ENCODE peak calls at places on chromosomes 1 and 21, in eight cellular contexts. L is HL-60; C is aorta; H is Karpas-422; I is CD8-positive, alpha-beta T cell; P is PC-9; Z is uterus; T is sigmoid colon. D is an unnamed sample.

GRCh38 chr21:41695513-41695912 is 71.3 kb downstream of the RIPK4 start:
- DNase-seq in L (no peak), H (no peak), I (no peak), T (no peak), Z (no peak), C (no peak), P (no peak), D (no peak)

GRCh38 chr1:25608488-25609178 is 8.0 kb upstream of the MAN1C1 start:
- DNase-seq in C (peak), P (peak), L (no peak), I (peak), Z (peak), T (peak), H (peak), D (peak)

GRCh38 chr1:112464501-112464900 is 44.3 kb upstream of the WNT2B start:
- DNase-seq in P (peak), H (no peak), C (no peak), L (no peak), T (no peak), I (no peak), Z (no peak), D (no peak)

GRCh38 chr1:58460469-58460868 is 86.1 kb downstream of the OMA1 start:
- DNase-seq in P (no peak), H (peak), L (no peak), C (no peak), Z (no peak), T (no peak), I (no peak), D (no peak)

GRCh38 chr1:160606611-160607010 is 27.3 kb upstream of the CD84 start:
- DNase-seq in T (no peak), C (no peak), L (no peak), I (no peak), Z (no peak), P (no peak), H (no peak), D (no peak)

GRCh38 chr1:117166076-117166475 is 44.5 kb upstream of the TRIM45 start:
- DNase-seq in H (no peak), P (no peak), I (no peak), L (no peak), T (no peak), C (no peak), Z (no peak), D (no peak)

GRCh38 chr21:32367158-32367557 is 25.7 kb downstream of the URB1 start:
- DNase-seq in H (no peak), T (no peak), P (no peak), C (no peak), L (no peak), Z (peak), I (no peak), D (no peak)

GRCh38 chr21:33655591-33656221 is 13.4 kb downstream of the ITSN1 start:
- DNase-seq in C (no peak), Z (no peak), I (no peak), T (no peak), P (peak), L (no peak), H (no peak), D (peak)

GRCh38 chr1:19262047-19262446 is 10.4 kb downstream of the MRTO4 start:
- DNase-seq in C (peak), L (no peak), I (no peak), P (no peak), H (no peak), T (no peak), Z (no peak), D (no peak)

GRCh38 chr1:40951943-40952743 is 27.4 kb upstream of the CTPS1 start:
- DNase-seq in H (peak), L (peak), Z (peak), C (peak), T (peak), I (peak), P (peak), D (peak)

GRCh38 chr21:15751561-15751960 is 21.8 kb downstream of the USP25 start:
- DNase-seq in I (no peak), H (no peak), C (no peak), T (no peak), L (no peak), Z (no peak), P (no peak), D (no peak)

GRCh38 chr1:95034506-95034905 is 38.2 kb downstream of the ALG14 start:
- DNase-seq in P (no peak), I (no peak), Z (no peak), L (no peak), C (no peak), T (no peak), H (no peak), D (no peak)

GRCh38 chr1:89523597-89524368 is 846 bp upstream of the LRRC8B start:
- DNase-seq in C (no peak), H (peak), P (no peak), L (peak), Z (peak), T (no peak), I (peak), D (no peak)

GRCh38 chr1:230112131-230112701 is 45.2 kb downstream of the GALNT2 start:
- DNase-seq in C (no peak), L (no peak), P (no peak), Z (no peak), T (no peak), H (no peak), I (no peak), D (peak)

GRCh38 chr21:42061866-42062542 is 9.1 kb upstream of the UMODL1 start:
- DNase-seq in T (no peak), Z (no peak), L (no peak), I (peak), C (no peak), H (peak), P (no peak), D (no peak)

GRCh38 chr1:169122976-169123375 is 16.5 kb downstream of the ATP1B1 start:
- DNase-seq in T (no peak), H (no peak), P (no peak), C (no peak), L (no peak), I (no peak), Z (no peak), D (no peak)

GRCh38 chr1:47983677-47984076 is 13.5 kb downstream of the TRABD2B start:
- DNase-seq in L (no peak), Z (no peak), P (no peak), H (no peak), C (no peak), I (no peak), T (no peak), D (no peak)

GRCh38 chr1:234610061-234610581 is at the start of gene IRF2BP2:
- DNase-seq in T (peak), I (peak), Z (peak), C (peak), H (peak), P (peak), L (peak), D (peak)

GRCh38 chr1:202255343-202255742 is 61.7 kb downstream of the LGR6 start:
- DNase-seq in L (no peak), C (no peak), Z (no peak), H (no peak), P (no peak), T (no peak), I (no peak), D (no peak)

GRCh38 chr1:84152649-84153056 is 8.6 kb downstream of the PRKACB start:
- DNase-seq in Z (no peak), P (no peak), I (no peak), C (no peak), H (no peak), L (no peak), T (no peak), D (no peak)

GRCh38 chr1:164337885-164338284 is 221.1 kb upstream of the PBX1 start:
- DNase-seq in I (no peak), P (peak), L (no peak), C (no peak), H (no peak), Z (no peak), T (no peak), D (no peak)

GRCh38 chr1:14923400-14924011 is 230.0 kb upstream of the TMEM51 start:
- DNase-seq in I (no peak), L (no peak), Z (no peak), C (no peak), T (no peak), H (no peak), P (no peak), D (no peak)

GRCh38 chr1:55234016-55234415 is 18.9 kb upstream of the USP24 start:
- DNase-seq in H (no peak), T (no peak), C (no peak), Z (no peak), L (no peak), I (no peak), P (no peak), D (no peak)

GRCh38 chr1:54262244-54262643 is 62.3 kb downstream of the MRPL37 start:
- DNase-seq in Z (no peak), P (no peak), L (no peak), H (no peak), C (no peak), I (no peak), T (no peak), D (no peak)

GRCh38 chr1:17874231-17874630 is 119.1 kb downstream of the ACTL8 start:
- DNase-seq in T (no peak), Z (no peak), I (no peak), L (no peak), C (no peak), H (no peak), P (peak), D (no peak)

GRCh38 chr1:40628903-40629292 is 36.6 kb downstream of the RIMS3 start:
- DNase-seq in P (no peak), C (no peak), L (no peak), I (no peak), Z (no peak), H (no peak), T (no peak), D (no peak)

GRCh38 chr21:17981060-17981459 is 161.9 kb upstream of the C21orf91 start:
- DNase-seq in Z (no peak), H (no peak), I (no peak), C (no peak), L (no peak), T (no peak), P (no peak), D (no peak)

GRCh38 chr1:58823481-58824010 is 39.7 kb upstream of the JUN start:
- DNase-seq in P (peak), H (peak), L (no peak), I (no peak), C (no peak), T (no peak), Z (peak), D (no peak)

GRCh38 chr21:46059195-46059594 is 38.7 kb upstream of the COL6A2 start:
- DNase-seq in L (no peak), P (no peak), C (peak), Z (peak), H (no peak), T (peak), I (no peak), D (no peak)

GRCh38 chr1:84122780-84123382 is 21.2 kb upstream of the PRKACB start:
- DNase-seq in P (peak), L (no peak), C (no peak), Z (peak), H (peak), I (peak), T (peak), D (no peak)

GRCh38 chr1:114458208-114458777 is 52.7 kb downstream of the TRIM33 start:
- DNase-seq in T (no peak), Z (no peak), H (no peak), C (no peak), I (no peak), L (peak), P (peak), D (no peak)

GRCh38 chr1:20194224-20194623 is 7.9 kb upstream of the PLA2G2C start:
- DNase-seq in L (no peak), T (no peak), I (no peak), P (no peak), C (no peak), H (no peak), Z (no peak), D (no peak)

GRCh38 chr1:45617618-45618017 is 6.2 kb downstream of the CCDC17 start:
- DNase-seq in P (no peak), T (no peak), L (no peak), I (no peak), Z (no peak), H (no peak), C (no peak), D (no peak)

GRCh38 chr1:45621501-45621836 is 2.4 kb downstream of the CCDC17 start:
- DNase-seq in H (no peak), T (no peak), Z (no peak), L (peak), I (no peak), C (no peak), P (no peak), D (no peak)

GRCh38 chr1:45621895-45622266 is 2.0 kb downstream of the CCDC17 start:
- DNase-seq in H (no peak), Z (no peak), P (no peak), I (no peak), T (no peak), C (no peak), L (no peak), D (no peak)

GRCh38 chr1:45620588-45621500 is 3.0 kb downstream of the CCDC17 start:
- DNase-seq in H (no peak), T (no peak), P (no peak), I (no peak), L (no peak), Z (no peak), C (no peak), D (no peak)

GRCh38 chr1:45619149-45619921 is 4.5 kb downstream of the CCDC17 start:
- DNase-seq in L (no peak), Z (peak), I (no peak), P (no peak), C (no peak), T (no peak), H (no peak), D (no peak)
- H3K27ac ChIP-seq in L (no peak), Z (peak), I (peak), P (no peak), C (no peak), T (peak), H (no peak), D (peak)

DNA sequence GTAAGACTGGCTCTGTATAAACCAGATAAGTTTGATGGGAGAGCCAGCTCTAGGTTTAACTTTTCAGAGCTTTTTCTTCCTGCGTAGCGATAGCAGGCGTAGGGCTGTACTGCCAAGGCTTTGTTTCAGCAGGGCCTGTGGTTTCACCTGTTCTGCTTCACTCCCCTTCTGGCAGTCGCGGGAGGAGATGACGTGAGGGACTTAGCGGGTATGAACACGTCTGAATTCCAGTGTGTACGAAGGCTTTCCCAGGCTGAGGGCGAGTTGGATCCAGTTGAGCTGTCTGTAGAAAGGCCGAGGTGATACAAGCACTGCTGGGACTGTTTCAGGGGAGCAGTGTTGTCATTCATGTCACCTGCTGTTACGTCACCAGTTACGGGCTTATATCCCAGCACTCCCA is 21.2 kb downstream of the PEX14 start:
- DNase-seq in C (peak), L (no peak), H (no peak), P (no peak), T (no peak), Z (no peak), I (peak), D (no peak)
- H3K27ac ChIP-seq in C (no peak), L (no peak), H (no peak), P (no peak), T (peak), Z (no peak), I (peak), D (no peak)

DNA sequence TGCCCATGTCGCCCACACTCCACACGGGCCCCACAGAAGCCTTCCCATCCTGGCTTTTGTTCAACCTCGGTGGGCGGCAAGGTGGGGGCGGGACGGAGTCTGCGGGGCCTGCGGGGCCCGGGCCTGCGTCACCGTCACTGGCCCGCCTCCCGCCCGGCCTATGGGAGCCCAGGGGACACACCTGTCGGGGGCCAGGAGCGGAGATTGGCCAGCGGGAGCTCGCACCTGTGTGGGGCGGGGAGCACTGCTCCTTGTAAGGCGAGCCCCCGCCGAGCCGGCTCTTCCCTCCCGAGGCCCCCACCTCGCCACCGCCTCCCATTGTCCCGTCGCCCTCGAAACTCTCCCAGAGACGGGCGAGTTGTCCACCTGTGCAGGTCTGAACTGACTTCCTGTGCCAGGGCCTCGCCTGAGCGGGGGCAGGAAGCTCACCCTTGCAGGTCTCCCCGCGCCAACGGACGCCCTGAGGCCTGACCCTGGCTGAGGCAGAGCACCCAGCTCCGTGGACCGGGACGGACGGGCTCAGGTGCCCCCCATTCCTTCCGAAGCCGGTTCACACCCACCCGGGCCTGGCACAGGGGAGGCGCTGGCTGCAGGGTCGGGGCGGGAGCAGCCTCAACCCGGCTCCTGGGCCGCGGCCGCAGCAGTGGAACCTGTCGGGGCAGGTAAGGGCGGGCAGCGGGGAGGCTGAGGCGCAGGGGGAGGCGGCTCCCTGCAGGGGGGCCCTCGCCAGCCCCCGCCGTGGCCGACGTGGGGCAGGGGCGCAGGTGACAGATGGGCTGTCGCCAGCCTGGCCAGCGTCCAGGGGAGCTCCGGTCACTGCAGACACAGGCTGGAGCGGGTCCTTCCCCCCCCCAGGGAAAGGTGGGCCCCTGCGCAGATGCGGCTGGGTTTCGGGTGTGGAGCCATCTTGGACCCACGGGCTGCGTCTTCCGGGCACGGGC is 10.8 kb upstream of the TTLL10 start:
- DNase-seq in L (no peak), I (no peak), T (no peak), H (no peak), C (no peak), Z (no peak), P (peak), D (peak)
- H3K27ac ChIP-seq in L (no peak), I (no peak), T (no peak), H (no peak), C (no peak), Z (no peak), P (peak), D (no peak)

DNA sequence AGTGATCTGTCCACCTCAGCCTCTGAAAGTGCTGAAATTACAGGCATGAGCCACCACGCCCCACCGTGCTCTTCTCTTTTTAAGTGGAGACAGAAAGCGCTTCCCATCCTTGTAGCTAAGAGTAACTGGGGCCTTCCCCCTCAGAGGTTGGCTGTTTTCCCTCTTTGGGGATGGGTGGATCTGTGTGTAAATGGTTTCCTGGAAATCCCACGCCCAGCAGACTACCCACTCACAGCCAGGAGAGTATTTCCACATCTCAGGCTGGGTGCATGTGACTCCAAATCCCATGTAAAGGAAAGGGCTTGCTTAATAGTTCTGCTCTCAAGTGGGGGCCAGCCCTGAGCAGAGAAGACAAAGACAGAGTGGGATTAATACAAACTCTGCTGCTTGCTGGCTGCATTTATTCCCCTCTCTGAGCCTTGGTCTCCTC is 19.6 kb upstream of the TCEA3 start:
- DNase-seq in I (no peak), Z (peak), L (no peak), C (peak), P (no peak), T (peak), H (no peak), D (peak)
- H3K27ac ChIP-seq in I (no peak), Z (peak), L (no peak), C (no peak), P (no peak), T (peak), H (no peak), D (no peak)

GRCh38 chr1:103177146-103177850 is 69.0 kb upstream of the COL11A1 start:
- DNase-seq in H (no peak), L (no peak), T (no peak), C (no peak), I (no peak), P (no peak), Z (no peak), D (no peak)

GRCh38 chr1:103180660-103181059 is 72.3 kb upstream of the COL11A1 start:
- DNase-seq in C (no peak), I (no peak), L (no peak), P (no peak), Z (no peak), T (no peak), H (no peak), D (no peak)
- H3K27ac ChIP-seq in C (no peak), I (no peak), L (no peak), P (no peak), Z (no peak), T (no peak), H (no peak), D (no peak)

D was measured in lung.